ENCODE peak calls at places on chromosomes 3 and 15, in five cellular contexts. F is MM.1S, T is GM12878, Q is mammary epithelial cell, H is PC-3. C is an unnamed sample.

GRCh38 chr15:38069506-38069905 is 135.1 kb downstream of the TMCO5A start:
- DNase-seq in F (no peak), T (no peak), Q (peak), H (peak), C (peak)

GRCh38 chr3:15795563-15796308 is 2.0 kb downstream of the ANKRD28 start:
- DNase-seq in F (peak), T (no peak), Q (peak), H (peak), C (peak)

GRCh38 chr15:66844041-66844746 is 142.2 kb downstream of the SMAD6 start:
- DNase-seq in F (no peak), T (no peak), Q (no peak), H (no peak), C (no peak)

GRCh38 chr3:75329713-75330112 is 334.4 kb upstream of the FRG2C start:
- DNase-seq in F (no peak), T (no peak), Q (no peak), H (no peak), C (peak)

GRCh38 chr3:14143826-14144225 is 19.0 kb downstream of the TMEM43 start:
- DNase-seq in F (no peak), T (no peak), Q (peak), H (peak), C (peak)

GRCh38 chr15:40064231-40064894 is 25.4 kb upstream of the SRP14 start:
- DNase-seq in F (peak), T (no peak), Q (no peak), H (peak), C (peak)

GRCh38 chr3:85796140-85796539 is 837.4 kb downstream of the CADM2 start:
- DNase-seq in F (no peak), T (no peak), Q (no peak), H (no peak), C (peak)

GRCh38 chr15:59501531-59502113 is 63.6 kb downstream of the FAM81A start:
- DNase-seq in F (peak), T (no peak), Q (peak), H (peak), C (peak)

GRCh38 chr3:42498791-42499477 is 3.5 kb upstream of the VIPR1 start:
- DNase-seq in F (no peak), T (no peak), Q (no peak), H (no peak), C (no peak)

GRCh38 chr3:8649757-8650156 is 5.2 kb upstream of the SSUH2 start:
- DNase-seq in F (no peak), T (no peak), Q (no peak), H (no peak), C (no peak)

GRCh38 chr3:37906734-37907282 is 45.1 kb downstream of the CTDSPL start:
- DNase-seq in F (no peak), T (peak), Q (no peak), H (no peak), C (no peak)

GRCh38 chr15:73054417-73054963 is 2.2 kb downstream of the NEO1 start:
- DNase-seq in F (no peak), T (no peak), Q (no peak), H (no peak), C (no peak)

GRCh38 chr3:184085389-184085852 is 11.4 kb upstream of the HTR3E start:
- DNase-seq in F (peak), T (no peak), Q (peak), H (peak), C (no peak)

GRCh38 chr3:177832862-177833261 is 635.6 kb upstream of the TBL1XR1 start:
- DNase-seq in F (no peak), T (no peak), Q (no peak), H (no peak), C (no peak)

GRCh38 chr3:72137865-72138861 is 353.2 kb upstream of the PROK2 start:
- DNase-seq in F (no peak), T (no peak), Q (no peak), H (no peak), C (no peak)

GRCh38 chr3:179853176-179853575 is 183.6 kb downstream of the PEX5L start:
- DNase-seq in F (peak), T (no peak), Q (no peak), H (no peak), C (peak)

GRCh38 chr3:54863366-54863765 is 64.5 kb downstream of the LRTM1 start:
- DNase-seq in F (no peak), T (no peak), Q (no peak), H (no peak), C (peak)

DNA sequence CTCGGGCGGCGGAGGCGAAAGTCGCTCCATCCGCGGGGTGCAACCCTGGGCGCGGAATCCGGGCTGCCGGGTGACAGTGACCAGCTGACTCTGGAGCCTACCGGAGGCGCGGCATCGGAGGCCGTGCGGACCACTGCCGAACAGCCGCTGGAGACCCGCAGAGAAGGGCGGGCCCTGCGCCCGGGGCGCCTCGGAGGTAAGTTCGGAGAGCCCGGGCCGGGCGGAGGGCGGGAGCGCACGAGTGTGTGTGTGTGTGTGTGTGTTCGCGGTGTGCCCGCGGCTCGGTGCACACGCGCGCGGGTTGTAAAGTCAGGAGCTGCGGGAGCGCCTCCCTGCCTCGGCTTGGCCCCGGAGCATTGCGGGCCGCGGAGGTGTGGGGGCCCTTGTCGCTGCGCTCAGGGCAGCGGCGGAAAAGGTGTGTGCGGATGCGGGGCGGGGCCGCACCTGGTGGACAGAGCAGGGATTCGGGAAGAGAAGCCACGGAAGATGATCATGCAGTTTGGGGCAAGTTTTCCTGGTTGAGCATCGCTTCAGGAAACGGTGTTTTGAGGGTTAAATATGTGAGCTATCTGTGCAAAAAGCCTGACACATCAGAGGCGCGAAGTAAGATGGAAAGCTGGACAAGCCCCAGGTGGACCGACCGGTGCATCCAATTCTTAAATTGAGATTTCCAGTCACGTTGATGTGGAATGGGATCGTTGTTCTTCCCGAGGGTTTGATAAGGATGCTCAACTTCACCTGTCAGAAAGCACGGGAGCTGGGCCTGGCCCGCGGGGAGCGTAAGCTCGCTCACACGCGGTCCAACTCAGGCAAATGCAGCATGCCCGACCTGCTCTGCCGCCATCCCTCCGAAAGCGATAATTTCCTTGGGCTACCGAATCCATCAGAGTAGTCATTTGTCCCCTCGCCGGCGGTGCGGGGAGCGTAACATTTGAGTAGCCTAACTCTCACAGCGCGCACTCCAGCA is 492 bp downstream of the MINAR1 start:
- DNase-seq in F (no peak), T (no peak), Q (peak), H (no peak), C (no peak)
- TF ChIP-seq EZH2 in F (no peak), T (no peak), Q (peak), H (peak), C (peak)

DNA sequence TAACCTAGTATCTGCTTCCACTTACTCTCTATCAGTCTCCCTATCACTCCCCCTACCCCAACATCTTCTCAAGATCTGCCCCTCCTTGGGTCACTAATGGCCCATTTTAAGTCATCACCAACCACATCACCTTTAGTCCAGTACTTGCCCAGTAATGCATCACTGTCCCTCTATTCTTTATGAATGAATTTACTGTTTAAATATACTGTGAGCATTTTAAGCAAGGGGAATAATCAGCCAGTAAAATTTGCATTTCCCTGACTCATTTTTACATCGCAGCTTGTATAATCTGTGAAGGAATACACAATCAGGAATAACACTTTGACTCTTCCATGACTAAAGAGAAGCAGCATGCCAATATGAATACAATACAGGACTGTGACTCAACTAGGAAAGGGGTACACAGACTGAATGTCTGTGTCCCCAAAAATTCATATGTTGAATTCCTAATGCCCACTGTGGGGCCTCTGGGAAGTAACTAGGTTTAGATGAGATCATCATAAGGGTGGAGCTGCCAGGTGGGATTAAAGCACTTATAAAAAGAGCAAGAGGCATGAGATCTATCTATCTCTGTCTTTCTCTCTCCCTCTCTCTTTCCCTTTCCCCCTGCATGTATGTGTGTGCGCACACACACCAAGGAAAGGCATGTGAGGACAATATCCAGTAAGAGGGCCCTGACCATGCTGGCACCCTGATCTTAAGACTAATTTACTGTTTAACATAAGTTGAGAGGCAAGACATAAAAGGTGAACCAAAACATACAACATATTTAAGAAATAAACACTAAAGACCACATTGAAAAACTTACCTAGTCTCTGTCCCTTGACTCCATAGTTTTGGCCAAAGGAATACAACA is 12.2 kb downstream of the B4GALT4 start:
- DNase-seq in F (no peak), T (no peak), Q (no peak), H (peak), C (no peak)
- H3K4me3 ChIP-seq in F (no peak), T (no peak), Q (no peak), H (no peak), C (no peak)

DNA sequence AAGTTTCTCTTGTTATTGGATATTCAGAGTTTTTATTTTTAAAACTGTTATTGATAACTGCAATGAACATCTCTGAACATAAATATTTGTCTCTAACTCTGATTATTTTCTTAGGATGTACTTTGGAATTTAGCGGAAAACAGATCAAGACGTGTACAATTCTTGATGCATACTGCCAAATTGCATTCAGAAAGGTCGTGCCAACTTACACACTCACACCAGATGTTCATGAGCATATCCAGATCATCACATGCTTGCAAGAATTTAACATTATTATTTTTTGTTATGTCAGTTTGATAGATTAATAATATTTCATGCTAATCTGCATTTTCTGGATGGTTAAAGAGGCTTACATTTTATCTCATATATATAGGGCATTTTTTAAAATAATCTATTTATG is 158.1 kb downstream of the STAC start:
- DNase-seq in F (no peak), T (no peak), Q (no peak), H (no peak), C (no peak)
- H3K4me2 ChIP-seq in F (no peak), T (no peak), Q (no peak), H (no peak), C (no peak)

DNA sequence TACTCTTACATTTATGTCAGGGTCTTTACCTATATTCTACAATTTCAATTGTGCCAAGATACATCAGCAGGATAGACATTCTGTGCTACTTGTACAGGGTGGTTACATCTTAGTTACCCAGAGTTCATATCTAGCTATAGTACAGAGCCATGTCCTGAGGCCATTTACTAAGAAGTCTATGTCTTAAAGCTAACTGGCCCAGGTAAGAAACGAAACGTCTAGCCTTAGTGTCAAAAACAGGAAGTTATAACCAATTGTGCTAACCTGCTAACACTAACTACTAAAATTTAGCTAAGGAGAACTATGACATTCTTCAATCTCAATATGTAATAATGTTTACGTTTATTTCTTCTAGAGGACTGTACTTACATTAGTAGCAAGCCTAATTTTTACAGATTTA is 717.2 kb upstream of the UBE2E2 start:
- DNase-seq in F (no peak), T (no peak), Q (no peak), H (no peak), C (no peak)
- TF ChIP-seq EZH2 in F (no peak), T (no peak), Q (no peak), H (no peak), C (no peak)

GRCh38 chr3:182920515-182921084 is 59.7 kb downstream of the DCUN1D1 start:
- DNase-seq in F (no peak), T (no peak), Q (no peak), H (peak), C (peak)
- H3K4me3 ChIP-seq in F (no peak), T (no peak), Q (no peak), H (no peak), C (no peak)

GRCh38 chr3:171459130-171459941 is 869 bp downstream of the TNIK start:
- DNase-seq in F (peak), T (no peak), Q (peak), H (peak), C (peak)

GRCh38 chr3:171460226-171461086 is at the start of gene TNIK:
- DNase-seq in F (peak), T (peak), Q (peak), H (peak), C (peak)

GRCh38 chr3:171459942-171460225 is 321 bp downstream of the TNIK start:
- DNase-seq in F (no peak), T (no peak), Q (no peak), H (peak), C (no peak)

GRCh38 chr3:171462224-171462623 is 2.0 kb upstream of the TNIK start:
- DNase-seq in F (no peak), T (no peak), Q (no peak), H (no peak), C (no peak)

DNA sequence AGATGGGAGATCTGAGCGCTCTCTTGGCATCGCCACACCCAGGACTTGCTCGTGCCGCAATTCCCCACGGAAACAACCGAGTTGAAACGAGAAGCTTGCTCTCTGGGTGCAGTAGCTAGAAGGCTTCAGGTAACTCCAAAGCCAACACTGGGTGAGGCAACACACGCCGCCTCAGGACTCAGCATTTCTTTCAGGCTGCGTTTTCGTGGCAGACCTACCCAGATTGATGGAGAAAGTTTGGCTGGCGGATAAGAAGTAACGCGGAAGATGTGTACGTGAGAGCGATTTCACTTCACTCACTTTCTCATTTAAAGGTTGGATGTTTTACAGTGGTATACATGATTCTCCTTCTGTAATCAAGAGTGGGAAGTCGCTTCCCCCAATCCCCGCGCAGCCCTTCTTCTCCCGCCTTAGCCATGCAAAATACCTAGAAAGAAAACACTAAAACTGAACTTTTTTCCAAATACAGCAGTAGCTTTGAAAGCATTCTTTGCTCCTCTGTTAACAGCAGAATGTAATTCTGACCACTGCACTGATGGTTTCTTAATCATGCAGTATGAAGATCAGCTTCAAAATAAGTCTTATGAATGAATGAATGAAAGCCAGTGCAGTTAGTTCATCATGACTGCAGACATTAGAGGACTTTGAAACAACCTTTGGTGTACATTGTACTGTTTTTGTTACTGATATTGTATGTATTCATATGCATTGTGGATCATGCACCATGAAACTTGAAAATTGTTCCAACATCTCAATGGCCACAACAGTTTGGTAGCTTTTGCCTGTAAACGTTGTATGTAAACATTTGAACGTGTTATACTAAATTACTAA is 1.1 kb upstream of the TNIK start:
- DNase-seq in F (peak), T (no peak), Q (peak), H (peak), C (peak)
- H3K4me2 ChIP-seq in F (peak), T (peak), Q (peak), H (peak), C (peak)

DNA sequence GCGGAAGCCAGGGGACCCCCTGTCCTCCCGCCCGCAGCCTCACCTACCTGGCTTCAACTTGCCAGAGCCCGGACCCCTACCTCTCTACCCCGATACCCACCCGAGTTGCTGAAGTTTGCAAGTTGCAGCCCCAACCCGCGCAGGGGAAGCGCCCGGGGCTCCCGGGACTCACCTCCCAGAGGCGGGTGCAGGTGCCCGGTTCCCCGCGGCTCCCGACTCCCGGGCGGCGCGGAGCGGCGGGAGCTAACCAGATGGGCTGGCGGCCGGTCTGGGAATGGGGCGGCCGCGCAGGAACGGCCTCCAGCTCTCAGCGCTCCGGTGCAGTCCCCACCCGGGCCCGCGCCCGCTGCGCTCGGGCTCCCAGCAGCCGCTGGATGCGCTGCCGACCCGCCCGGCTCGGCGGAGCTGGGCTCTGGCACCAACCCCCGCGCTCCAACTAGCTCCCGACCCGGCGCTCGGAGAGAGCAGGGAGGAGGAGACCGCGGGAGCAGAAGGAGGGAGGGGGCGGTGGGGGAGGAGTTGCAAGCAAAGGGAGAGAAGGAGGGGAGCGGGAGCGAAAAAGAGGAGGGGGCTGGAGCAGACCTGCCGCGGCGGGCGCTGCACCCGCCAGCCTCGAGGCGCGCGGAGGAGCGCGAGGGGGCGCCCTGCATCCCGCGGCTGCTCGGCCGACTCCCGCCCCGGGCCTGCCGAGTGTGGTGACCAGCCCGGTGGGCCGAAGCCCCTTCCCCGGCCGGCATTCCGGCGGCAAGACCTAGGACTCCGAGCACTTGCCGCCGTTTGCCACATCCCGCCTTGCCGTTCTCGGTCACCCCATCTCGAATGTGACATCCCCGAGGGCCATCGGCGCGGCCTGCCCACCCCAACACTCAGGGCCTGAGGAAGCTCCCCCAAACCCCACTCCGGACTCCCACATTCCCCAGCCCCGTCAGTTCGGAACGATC is at the start of gene SEMA5B:
- DNase-seq in F (peak), T (no peak), Q (peak), H (peak), C (no peak)
- TF ChIP-seq EZH2 in F (no peak), T (no peak), Q (no peak), H (peak), C (peak)

DNA sequence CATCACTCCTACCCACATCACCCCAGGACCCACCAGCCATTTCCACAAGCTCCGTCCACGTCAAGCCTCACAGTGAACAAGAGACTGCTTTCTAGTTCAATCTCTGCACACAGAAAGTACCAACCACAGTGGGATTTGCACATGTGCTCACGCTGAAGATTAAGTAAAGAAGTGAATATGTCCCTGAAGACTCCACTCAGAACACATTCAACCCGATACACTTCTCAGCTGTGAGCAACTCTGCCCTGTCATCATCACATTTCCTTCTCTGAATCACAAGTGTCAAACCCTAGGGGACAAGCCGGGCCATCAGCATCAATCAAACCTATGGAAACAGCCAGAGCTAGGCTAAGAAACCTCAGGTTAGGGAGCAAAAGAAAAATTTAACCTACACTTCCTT is 1.9 kb downstream of the STIMATE start:
- DNase-seq in F (no peak), T (no peak), Q (no peak), H (no peak), C (no peak)
- H3K4me3 ChIP-seq in F (no peak), T (peak), Q (no peak), H (no peak), C (no peak)